ENCODE peak calls at places on chromosomes 4 and X, in nine cellular contexts. P is bronchial epithelial cell, D is GM13977, C is A549, I is mammary epithelial cell, J is HFFc6, R is stomach, Z is endothelial cell, S is AG09309. Q is an unnamed sample.

GRCh38 chr4:127069675-127070074 is 563.1 kb upstream of the INTU start:
- DNase-seq in P (no peak), D (no peak), C (no peak), I (no peak), J (no peak), R (no peak), Z (no peak), S (no peak), Q (no peak)

GRCh38 chrX:107721966-107722707 is 53.5 kb downstream of the TSC22D3 start:
- DNase-seq in P (no peak), D (no peak), C (no peak), I (no peak), J (no peak), R (no peak), Z (no peak), S (no peak), Q (no peak)

GRCh38 chr4:98662055-98662453 is 3.6 kb upstream of the TSPAN5 start:
- DNase-seq in P (no peak), D (no peak), C (no peak), I (no peak), J (no peak), R (no peak), Z (no peak), S (no peak), Q (no peak)

GRCh38 chrX:16610121-16610565 is 39.8 kb upstream of the S100G start:
- DNase-seq in P (peak), D (no peak), C (no peak), I (peak), J (peak), R (no peak), Z (no peak), S (no peak), Q (no peak)

GRCh38 chr4:91427171-91427570 is 876.6 kb upstream of the GRID2 start:
- DNase-seq in P (peak), D (no peak), C (no peak), I (peak), J (no peak), R (no peak), Z (no peak), S (no peak), Q (no peak)

GRCh38 chr4:40276541-40276940 is 58.6 kb upstream of the CHRNA9 start:
- DNase-seq in P (no peak), D (no peak), C (no peak), I (no peak), J (no peak), R (no peak), Z (no peak), S (no peak), Q (no peak)

GRCh38 chr4:110900206-110900769 is 277.4 kb upstream of the PITX2 start:
- DNase-seq in P (no peak), D (no peak), C (no peak), I (no peak), J (peak), R (no peak), Z (no peak), S (peak), Q (no peak)

GRCh38 chr4:8402640-8403039 is 37.9 kb downstream of the ACOX3 start:
- DNase-seq in P (no peak), D (no peak), C (no peak), I (no peak), J (no peak), R (no peak), Z (no peak), S (no peak), Q (no peak)

GRCh38 chrX:151789179-151789800 is 54.7 kb downstream of the CNGA2 start:
- DNase-seq in P (peak), D (no peak), C (peak), I (peak), J (peak), R (peak), Z (no peak), S (peak), Q (no peak)

GRCh38 chrX:26778320-26778888 is 562.4 kb downstream of the MAGEB5 start:
- DNase-seq in P (no peak), D (no peak), C (peak), I (no peak), J (no peak), R (no peak), Z (no peak), S (no peak), Q (no peak)

GRCh38 chrX:131895002-131895401 is 128.1 kb upstream of the STK26 start:
- DNase-seq in P (peak), D (no peak), C (no peak), I (peak), J (peak), R (no peak), Z (no peak), S (peak), Q (no peak)

GRCh38 chrX:40273356-40274050 is 175.7 kb upstream of the BCOR start:
- DNase-seq in P (no peak), D (no peak), C (no peak), I (no peak), J (no peak), R (no peak), Z (no peak), S (no peak), Q (no peak)

GRCh38 chrX:46597208-46597607 is 23.6 kb downstream of the CHST7 start:
- DNase-seq in P (no peak), D (no peak), C (no peak), I (no peak), J (no peak), R (no peak), Z (no peak), S (no peak), Q (no peak)

GRCh38 chr4:6542951-6543350 is 32.0 kb upstream of the MAN2B2 start:
- DNase-seq in P (no peak), D (no peak), C (no peak), I (no peak), J (no peak), R (no peak), Z (no peak), S (no peak), Q (no peak)

DNA sequence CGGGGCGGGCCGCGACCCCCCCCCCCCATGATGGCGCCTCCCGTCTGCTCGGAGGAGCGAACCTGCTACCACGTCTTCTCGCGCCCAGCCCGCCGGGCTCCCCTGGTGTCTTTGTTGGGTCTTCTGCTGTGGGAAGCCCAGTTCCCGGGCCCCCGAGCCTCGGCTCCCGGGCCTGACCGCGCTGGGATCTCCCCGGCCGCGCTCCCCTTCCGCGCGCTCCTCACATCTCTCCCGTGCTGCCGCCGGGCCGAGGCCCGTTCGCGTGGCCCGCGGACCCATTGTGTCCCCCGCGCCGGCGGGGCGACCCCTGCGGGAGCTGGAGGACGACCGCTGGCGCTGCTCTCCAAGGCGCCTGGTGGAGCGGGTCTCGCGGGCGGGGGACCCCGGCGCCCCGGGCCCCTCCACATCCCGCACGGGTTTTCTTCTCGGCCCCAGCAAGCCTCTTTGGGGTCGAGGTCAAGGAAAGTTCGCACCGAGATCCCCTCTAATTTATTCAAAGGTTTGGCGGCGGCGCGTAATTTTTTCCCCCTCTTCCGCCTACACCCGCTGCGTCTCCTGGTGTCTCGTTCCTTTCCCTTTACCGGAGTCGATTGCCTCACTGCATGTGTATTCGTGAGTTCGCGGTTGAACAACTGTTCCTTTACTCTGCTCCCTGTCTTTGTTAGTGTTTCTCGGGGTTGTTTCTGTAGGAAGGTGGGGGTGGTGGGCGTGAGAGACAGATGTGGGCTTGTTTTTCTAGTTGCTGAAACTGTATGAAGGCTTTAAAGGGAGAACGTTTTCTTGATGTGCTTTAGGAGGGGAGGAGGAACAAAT is 762 bp downstream of the SMAD1 start:
- DNase-seq in P (peak), D (peak), C (peak), I (peak), J (peak), R (peak), Z (peak), S (peak), Q (peak)
- TF ChIP-seq CTCF in P (no peak), D (no peak), C (peak), I (no peak), J (no peak), R (no peak), Z (no peak), S (no peak), Q (no peak)

DNA sequence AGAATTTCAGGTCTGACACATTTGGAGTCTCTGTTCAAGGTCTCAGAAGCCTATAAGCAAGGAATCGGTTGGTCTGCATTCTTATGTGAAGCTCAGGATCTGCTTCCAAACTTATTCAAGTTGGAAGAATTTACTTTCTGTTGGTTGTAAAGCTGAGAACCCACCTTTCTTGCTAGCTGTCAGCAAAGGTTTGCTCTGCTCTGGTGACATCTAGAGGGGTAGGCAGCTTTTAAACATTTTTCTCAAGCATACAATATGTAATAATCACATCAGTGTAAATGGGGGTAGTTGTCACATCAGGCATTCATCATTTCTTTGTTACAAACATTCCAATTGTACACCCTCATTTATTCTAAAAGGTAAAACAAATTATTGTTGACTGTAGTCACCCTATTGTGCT is 935.2 kb downstream of the TRAM1L1 start:
- DNase-seq in P (no peak), D (no peak), C (no peak), I (no peak), J (no peak), R (no peak), Z (no peak), S (no peak), Q (no peak)
- TF ChIP-seq CTCF in P (no peak), D (no peak), C (no peak), I (peak), J (no peak), R (no peak), Z (no peak), S (no peak), Q (no peak)

GRCh38 chr4:87938746-87939145 is 36.8 kb upstream of the SPP1 start:
- DNase-seq in P (peak), D (no peak), C (no peak), I (no peak), J (no peak), R (no peak), Z (no peak), S (no peak), Q (no peak)
- TF ChIP-seq CTCF in P (no peak), D (no peak), C (no peak), I (no peak), J (no peak), R (no peak), Z (no peak), S (no peak), Q (no peak)

GRCh38 chr4:14592950-14593349 is 409.3 kb upstream of the CPEB2 start:
- DNase-seq in P (peak), D (no peak), C (no peak), I (no peak), J (no peak), R (no peak), Z (no peak), S (no peak), Q (no peak)

GRCh38 chr4:14596437-14596836 is 405.8 kb upstream of the CPEB2 start:
- DNase-seq in P (no peak), D (no peak), C (no peak), I (no peak), J (no peak), R (no peak), Z (no peak), S (no peak), Q (no peak)

DNA sequence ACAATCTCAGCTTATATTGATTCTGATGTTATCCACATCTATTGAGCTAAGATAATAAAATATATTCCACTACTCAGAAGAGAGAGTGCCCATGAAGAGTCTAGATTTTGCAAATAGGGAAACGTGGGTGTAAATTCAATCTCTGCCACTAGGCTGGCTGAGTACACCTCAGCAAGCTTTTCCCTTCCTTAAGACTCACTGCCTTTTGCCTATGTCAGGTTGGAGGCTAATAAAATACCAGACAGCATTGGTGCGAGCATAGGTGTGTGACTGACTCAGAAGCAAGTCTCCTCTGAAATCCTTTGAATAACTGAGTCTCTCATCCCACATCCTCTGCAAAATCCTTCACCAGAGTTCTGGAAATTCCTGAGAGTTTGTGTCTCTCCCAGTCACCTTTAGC is 405.4 kb upstream of the CPEB2 start:
- DNase-seq in P (peak), D (no peak), C (no peak), I (peak), J (no peak), R (no peak), Z (no peak), S (no peak), Q (no peak)
- TF ChIP-seq CTCF in P (peak), D (no peak), C (no peak), I (peak), J (no peak), R (no peak), Z (peak), S (no peak), Q (peak)

DNA sequence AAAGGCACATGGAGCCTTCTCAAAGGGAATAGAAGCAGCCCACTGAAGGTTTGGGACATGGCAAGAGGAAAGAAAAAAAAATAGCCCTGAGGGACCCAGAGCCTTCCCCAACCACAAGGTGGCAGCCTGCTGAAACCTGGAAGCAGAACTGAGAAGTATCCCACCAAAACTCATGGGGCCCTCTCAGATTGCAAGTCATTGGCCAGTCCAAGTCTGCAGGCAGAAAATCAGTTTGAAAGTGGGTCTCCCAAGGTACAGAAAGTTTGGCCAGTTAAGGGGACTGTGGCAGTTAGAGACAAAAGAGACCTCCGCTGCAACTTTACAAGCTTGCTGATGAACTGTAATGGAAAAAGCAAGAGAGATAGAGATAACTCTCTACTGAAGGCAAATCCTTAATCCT is 155.8 kb downstream of the ANTXR2 start:
- DNase-seq in P (peak), D (peak), C (peak), I (peak), J (peak), R (peak), Z (peak), S (peak), Q (no peak)
- TF ChIP-seq CTCF in P (peak), D (peak), C (peak), I (peak), J (peak), R (no peak), Z (peak), S (peak), Q (peak)